ENCODE peak calls at places on chromosomes 12 and 14, in four cellular contexts. K is A549, W is HepG2, A is K562. P is an unnamed sample.

GRCh38 chr12:54002915-54003339 is 3.0 kb downstream of the HOXC9 start:
- DNase-seq in A (no peak), W (no peak), K (no peak), P (no peak)

GRCh38 chr12:57190037-57190436 is 26.6 kb upstream of the NXPH4 start:
- DNase-seq in A (no peak), K (no peak), W (no peak), P (no peak)

GRCh38 chr12:2354151-2354991 is 301.6 kb downstream of the CACNA1C start:
- DNase-seq in K (no peak), W (no peak), A (no peak), P (no peak)

GRCh38 chr14:93023039-93023438 is 92.7 kb downstream of the ITPK1 start:
- DNase-seq in K (peak; percentile 64), W (peak; percentile 78), A (peak; percentile 51), P (no peak)

GRCh38 chr14:100030441-100031153 is 34.6 kb upstream of the EVL start:
- DNase-seq in A (no peak), K (peak; percentile 37), W (no peak), P (peak; percentile 95)

GRCh38 chr12:96359328-96359727 is 40.9 kb downstream of the CDK17 start:
- DNase-seq in W (no peak), A (peak; percentile 42), K (peak; percentile 43), P (no peak)

GRCh38 chr14:20346713-20347112 is 3.3 kb downstream of the PARP2 start:
- DNase-seq in A (no peak), K (no peak), W (no peak), P (no peak)

GRCh38 chr14:97077253-97077653 is 280.1 kb downstream of the VRK1 start:
- DNase-seq in W (no peak), K (peak; percentile 19), A (peak; percentile 37), P (no peak)

GRCh38 chr12:116609715-116610114 is 50.5 kb downstream of the MAP1LC3B2 start:
- DNase-seq in K (peak; percentile 56), W (no peak), A (peak; percentile 44), P (no peak)
- TF ChIP-seq SMC3 in K (peak; percentile 43), W (no peak), A (peak; percentile 37), P (peak; percentile 11)

GRCh38 chr14:29906256-29906885 is 21.3 kb downstream of the PRKD1 start:
- DNase-seq in W (peak; percentile 33), A (no peak), K (peak; percentile 27), P (peak; percentile 71)
- TF ChIP-seq CTCF in W (no peak), A (no peak), K (no peak), P (no peak)

GRCh38 chr14:77249286-77249685 is 21.7 kb downstream of the NGB start:
- DNase-seq in A (no peak), W (no peak), K (no peak), P (no peak)
- TF ChIP-seq MAZ in A (no peak), W (no peak), K (no peak), P (no peak)

DNA sequence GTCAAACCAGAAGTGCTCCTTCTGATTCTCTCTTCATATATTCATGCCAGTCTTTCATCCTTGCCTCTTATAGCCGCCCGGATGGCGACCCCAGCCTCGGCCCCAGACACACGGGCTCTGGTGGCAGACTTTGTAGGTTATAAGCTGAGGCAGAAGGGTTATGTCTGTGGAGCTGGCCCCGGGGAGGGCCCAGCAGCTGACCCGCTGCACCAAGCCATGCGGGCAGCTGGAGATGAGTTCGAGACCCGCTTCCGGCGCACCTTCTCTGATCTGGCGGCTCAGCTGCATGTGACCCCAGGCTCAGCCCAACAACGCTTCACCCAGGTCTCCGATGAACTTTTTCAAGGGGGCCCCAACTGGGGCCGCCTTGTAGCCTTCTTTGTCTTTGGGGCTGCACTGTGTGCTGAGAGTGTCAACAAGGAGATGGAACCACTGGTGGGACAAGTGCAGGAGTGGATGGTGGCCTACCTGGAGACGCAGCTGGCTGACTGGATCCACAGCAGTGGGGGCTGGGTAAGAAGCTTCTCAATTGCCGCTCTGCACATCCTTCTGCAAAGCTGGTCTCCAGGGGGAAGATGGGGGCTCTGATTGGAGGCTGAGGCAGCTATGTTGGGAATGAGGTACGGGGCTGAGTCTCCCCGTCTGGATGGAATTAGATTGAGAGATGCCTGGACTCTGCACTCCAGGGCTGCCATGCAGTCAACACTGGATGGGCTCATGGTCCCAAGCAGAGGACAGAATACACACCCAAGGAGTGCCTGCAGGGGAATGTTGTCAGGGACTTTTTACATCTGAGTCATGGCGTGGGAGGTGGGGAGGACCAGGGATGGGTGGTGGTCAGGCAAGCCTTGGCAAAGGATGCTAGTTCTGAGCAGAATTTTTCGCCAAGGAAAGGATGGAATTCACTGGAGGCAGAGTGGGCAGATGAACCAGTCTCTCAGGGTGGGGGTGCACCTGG is 1.3 kb downstream of the BCL2L2 start:
- DNase-seq in K (peak; percentile 12), W (no peak), A (no peak), P (peak; percentile 47)
- TF ChIP-seq SMC3 in K (no peak), W (no peak), A (no peak), P (no peak)

DNA sequence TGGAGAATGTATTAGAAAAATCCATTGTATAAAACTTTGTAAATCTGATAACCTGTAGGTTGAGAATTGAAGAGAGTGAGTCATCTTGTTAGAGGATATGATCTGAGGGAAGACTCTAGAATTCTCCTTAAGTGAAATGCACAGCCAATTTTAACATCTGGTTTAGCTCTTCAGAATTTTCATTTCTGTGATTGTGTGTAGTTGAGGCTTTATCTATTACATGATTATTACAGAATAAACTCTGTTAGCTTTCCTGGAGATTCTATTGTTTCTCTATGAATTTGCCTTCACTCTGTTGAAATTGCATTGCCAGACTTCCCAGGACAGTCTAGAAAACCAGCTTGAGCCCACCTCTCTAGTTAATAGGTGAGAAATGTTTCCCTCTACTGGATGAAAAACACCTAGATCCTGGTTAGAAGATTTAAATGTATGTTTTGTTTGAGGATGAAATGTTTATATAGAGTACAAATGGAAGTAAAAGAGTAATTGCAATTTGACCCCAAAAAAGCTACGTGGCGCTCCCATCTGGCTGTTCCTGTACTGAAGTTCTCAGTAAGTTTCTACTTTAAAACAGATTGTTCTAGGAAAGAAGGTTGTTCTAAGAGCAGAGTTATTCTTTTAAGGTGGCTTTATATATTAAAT is 2.9 kb downstream of the NUDT4 start:
- DNase-seq in K (peak; percentile 40), W (peak; percentile 43), A (no peak), P (peak; percentile 70)
- TF ChIP-seq CTCF in K (peak; percentile 45), W (peak; percentile 35), A (peak; percentile 17), P (peak; percentile 26)

GRCh38 chr12:113112043-113112899 is 23.3 kb downstream of the RASAL1 start:
- DNase-seq in A (no peak), W (no peak), K (no peak), P (no peak)
- TF ChIP-seq MAZ in A (no peak), W (no peak), K (no peak), P (no peak)

GRCh38 chr14:103910984-103911383 is 17.3 kb upstream of the TDRD9 start:
- DNase-seq in A (no peak), K (no peak), W (no peak), P (no peak)
- TF ChIP-seq SMC3 in A (no peak), K (no peak), W (no peak), P (no peak)

GRCh38 chr12:47808574-47809380 is 10.9 kb downstream of the HDAC7 start:
- DNase-seq in K (no peak), A (peak; percentile 56), W (no peak), P (peak; percentile 44)
- TF ChIP-seq CTCF in K (no peak), A (peak; percentile 50), W (no peak), P (peak; percentile 16)

GRCh38 chr14:94593749-94594431 is 12.7 kb downstream of the SERPINA5 start:
- DNase-seq in K (peak; percentile 35), A (no peak), W (peak; percentile 100), P (no peak)
- TF ChIP-seq MAZ in K (no peak), A (no peak), W (peak; percentile 2), P (no peak)

DNA sequence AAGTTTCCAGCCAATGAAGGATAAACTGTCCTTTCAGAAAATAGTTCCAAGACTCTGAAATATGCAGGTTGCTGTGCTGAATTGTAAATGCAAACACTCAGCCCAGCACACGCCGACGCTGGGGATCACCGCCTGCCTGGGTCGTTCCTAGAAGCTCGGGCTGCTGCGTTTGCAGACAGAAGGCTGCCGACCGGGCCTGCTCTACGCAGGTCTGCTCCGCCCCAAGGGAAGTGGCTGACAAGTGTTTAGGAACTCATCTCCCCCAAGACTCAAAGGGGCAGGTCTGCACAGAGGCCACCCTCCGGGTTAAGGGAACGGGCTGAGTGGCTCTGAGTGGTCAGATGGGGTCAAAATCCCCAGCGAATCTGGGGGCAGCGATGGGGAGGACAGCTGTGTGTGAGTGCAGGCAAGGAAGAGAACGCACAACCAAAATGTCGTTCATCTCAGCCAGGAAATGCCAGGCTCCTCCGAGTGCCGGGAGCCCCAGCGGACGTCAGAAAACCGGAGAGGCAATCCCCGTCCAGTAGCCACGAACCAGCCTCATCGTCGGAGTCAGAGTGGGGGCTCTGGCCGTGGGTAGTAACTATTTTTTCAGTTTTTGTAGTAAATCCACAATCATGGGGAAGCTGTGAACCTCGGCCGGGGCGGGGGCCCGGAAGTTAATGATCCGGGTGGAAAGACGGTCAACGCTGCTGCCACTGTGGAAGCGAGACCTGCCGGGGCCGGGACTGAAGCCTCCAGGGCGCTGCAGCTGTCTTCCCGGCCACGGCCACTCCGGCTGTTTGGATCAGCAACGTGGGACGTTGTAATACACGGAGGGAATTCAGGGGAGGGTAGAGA is 6.0 kb downstream of the GALNT9 start:
- DNase-seq in W (no peak), A (no peak), K (no peak), P (no peak)
- TF ChIP-seq SMC3 in W (no peak), A (no peak), K (no peak), P (no peak)

P was measured in IMR-90.